ENCODE peak calls at places on chromosomes 11 and 22, in seven cellular contexts. O is body of pancreas; W is fibroblast of mammary gland; U is breast epithelium; B is foreskin fibroblast; N is astrocyte of the spinal cord; J is CD8-positive, alpha-beta T cell. H is an unnamed sample.

GRCh38 chr11:88399171-88399570 is 61.6 kb upstream of the CTSC start:
- DNase-seq in O (no peak), W (no peak), U (no peak), B (peak), N (no peak), J (no peak), H (no peak)

GRCh38 chr22:26718905-26719304 is 61.5 kb downstream of the MIAT start:
- DNase-seq in O (no peak), W (peak), U (no peak), B (peak), N (peak), J (no peak), H (peak)

GRCh38 chr11:12137938-12138731 is 27.7 kb downstream of the MICAL2 start:
- DNase-seq in O (no peak), W (peak), U (no peak), B (peak), N (peak), J (no peak), H (peak)

GRCh38 chr11:59173964-59174663 is 2.2 kb downstream of the DTX4 start:
- DNase-seq in O (peak), W (no peak), U (peak), B (peak), N (no peak), J (no peak), H (no peak)

GRCh38 chr11:66467034-66467659 is 442 bp downstream of the PELI3 start:
- DNase-seq in O (peak), W (no peak), U (peak), B (peak), N (peak), J (no peak), H (no peak)

GRCh38 chr11:45663486-45664375 is 1.7 kb downstream of the CHST1 start:
- DNase-seq in O (no peak), W (peak), U (no peak), B (peak), N (peak), J (no peak), H (no peak)

GRCh38 chr11:82577246-82577645 is 156.4 kb downstream of the FAM181B start:
- DNase-seq in O (no peak), W (no peak), U (no peak), B (no peak), N (no peak), J (no peak), H (no peak)

GRCh38 chr11:46671958-46672315 is 28.5 kb downstream of the ARHGAP1 start:
- DNase-seq in O (no peak), W (no peak), U (no peak), B (no peak), N (no peak), J (no peak), H (no peak)

GRCh38 chr11:75383246-75383645 is 16.1 kb upstream of the RPS3 start:
- DNase-seq in O (no peak), W (no peak), U (no peak), B (no peak), N (no peak), J (no peak), H (no peak)

GRCh38 chr22:25221790-25222189 is 2.4 kb downstream of the CRYBB2 start:
- DNase-seq in O (no peak), W (no peak), U (no peak), B (no peak), N (no peak), J (no peak), H (no peak)

GRCh38 chr11:1838077-1838425 is 730 bp upstream of the TNNI2 start:
- DNase-seq in O (peak), W (no peak), U (no peak), B (no peak), N (no peak), J (no peak), H (no peak)
- TF ChIP-seq CTCF in O (no peak), W (no peak), U (no peak), B (no peak), N (no peak), J (no peak), H (no peak)

GRCh38 chr11:44568706-44569473 is 3.4 kb downstream of the CD82 start:
- DNase-seq in O (peak), W (peak), U (peak), B (peak), N (peak), J (peak), H (peak)
- H3K4me3 ChIP-seq in O (no peak), W (no peak), U (no peak), B (no peak), N (peak), J (no peak), H (no peak)

DNA sequence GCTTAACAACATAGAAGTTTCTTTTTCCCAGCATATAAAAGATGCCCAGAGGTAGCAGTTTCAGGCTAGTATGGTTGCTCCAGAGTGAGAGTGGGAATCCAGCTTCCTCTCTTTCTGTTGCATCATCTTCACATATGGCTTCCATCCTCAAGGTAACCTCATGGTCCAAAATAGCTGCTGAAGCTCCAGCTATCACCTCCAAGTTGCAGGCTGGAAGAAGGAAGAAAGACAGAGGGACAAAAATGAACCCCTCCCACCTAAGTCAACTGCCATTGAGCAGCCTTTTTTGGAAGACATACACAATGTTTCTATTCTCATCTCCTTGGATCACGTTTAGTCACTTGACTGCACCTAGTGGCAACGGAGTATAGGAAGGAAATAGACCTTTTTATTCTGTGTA is 5.3 kb downstream of the CSF2RB start:
- DNase-seq in O (no peak), W (no peak), U (no peak), B (no peak), N (no peak), J (no peak), H (no peak)
- TF ChIP-seq CTCF in O (no peak), W (no peak), U (no peak), B (no peak), N (no peak), J (no peak), H (no peak)

DNA sequence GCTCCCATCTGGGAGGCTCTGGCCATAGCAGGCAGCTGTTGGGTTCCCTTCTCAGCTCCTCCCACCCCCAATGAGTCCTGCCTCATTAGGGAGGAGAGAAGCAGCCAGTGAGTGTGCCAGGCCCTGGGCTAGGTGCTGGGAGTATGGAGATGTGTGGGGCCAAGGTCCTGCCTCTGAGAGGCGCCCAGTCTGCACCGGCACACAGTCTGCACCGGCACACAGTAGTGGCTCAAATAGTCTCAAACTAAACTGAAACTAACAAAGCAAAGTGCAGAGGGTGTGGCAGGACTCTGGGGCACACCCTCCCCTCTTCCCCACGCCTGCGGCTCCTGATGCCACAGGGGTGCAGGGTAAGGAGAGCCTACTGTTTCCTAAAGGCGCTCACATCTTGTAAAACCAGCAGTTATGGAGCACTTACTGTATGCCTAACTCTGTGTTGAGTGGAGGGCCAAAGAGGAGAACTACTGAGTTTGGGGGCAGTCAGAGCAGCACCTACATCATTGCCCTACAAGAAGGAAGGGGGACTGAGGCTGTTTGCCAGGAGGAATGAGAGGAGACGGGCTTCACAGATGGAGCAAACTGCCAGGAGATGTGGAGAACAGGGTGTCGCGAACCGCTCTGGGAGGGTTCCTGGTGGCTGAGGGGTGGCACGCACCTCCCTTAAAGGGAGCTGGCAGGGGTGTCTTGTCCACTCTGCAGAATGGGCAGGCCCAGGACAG is 959 bp upstream of the SH3BP1 start:
- DNase-seq in O (no peak), W (no peak), U (no peak), B (no peak), N (no peak), J (no peak), H (no peak)
- H3K4me3 ChIP-seq in O (no peak), W (peak), U (peak), B (peak), N (peak), J (peak), H (no peak)

GRCh38 chr22:44448271-44448780 is 49.7 kb downstream of the RTL6 start:
- DNase-seq in O (peak), W (peak), U (peak), B (peak), N (peak), J (no peak), H (peak)
- TF ChIP-seq CTCF in O (no peak), W (no peak), U (no peak), B (no peak), N (no peak), J (no peak), H (no peak)

GRCh38 chr22:46828323-46829139 is 66.1 kb downstream of the TBC1D22A start:
- DNase-seq in O (no peak), W (no peak), U (no peak), B (no peak), N (no peak), J (no peak), H (no peak)

GRCh38 chr22:46830841-46831240 is 68.4 kb downstream of the TBC1D22A start:
- DNase-seq in O (no peak), W (no peak), U (no peak), B (peak), N (no peak), J (no peak), H (no peak)

GRCh38 chr22:46829140-46829891 is 66.9 kb downstream of the TBC1D22A start:
- DNase-seq in O (no peak), W (peak), U (no peak), B (peak), N (peak), J (no peak), H (peak)

GRCh38 chr22:46827781-46828180 is 65.3 kb downstream of the TBC1D22A start:
- DNase-seq in O (no peak), W (no peak), U (no peak), B (no peak), N (no peak), J (no peak), H (no peak)

GRCh38 chr22:46830001-46830715 is 67.7 kb downstream of the TBC1D22A start:
- DNase-seq in O (peak), W (peak), U (no peak), B (peak), N (peak), J (no peak), H (no peak)
- H3K4me3 ChIP-seq in O (no peak), W (no peak), U (no peak), B (no peak), N (no peak), J (no peak), H (no peak)

GRCh38 chr11:120228794-120229384 is 11.1 kb upstream of the POU2F3 start:
- DNase-seq in O (no peak), W (no peak), U (no peak), B (no peak), N (no peak), J (no peak), H (no peak)
- TF ChIP-seq CTCF in O (no peak), W (peak), U (no peak), B (peak), N (peak), J (no peak), H (peak)